ENCODE peak calls at places on chromosomes 11 and 22, in seven cellular contexts. V, O, N, Q, K, M and I are unnamed samples.

GRCh38 chr11:122695076-122695620 is 39.6 kb downstream of the UBASH3B start:
- DNase-seq in V (no peak), O (no peak), N (no peak), Q (no peak), K (no peak), M (no peak), I (no peak)

GRCh38 chr11:10325398-10326079 is 20.7 kb downstream of the ADM start:
- DNase-seq in V (no peak), O (no peak), N (no peak), Q (no peak), K (no peak), M (no peak), I (peak)

GRCh38 chr11:61717286-61718033 is 35.0 kb upstream of the MYRF start:
- DNase-seq in V (no peak), O (no peak), N (no peak), Q (no peak), K (no peak), M (no peak), I (no peak)

GRCh38 chr11:102226702-102227101 is 90.6 kb upstream of the BIRC3 start:
- DNase-seq in V (no peak), O (no peak), N (no peak), Q (no peak), K (no peak), M (no peak), I (peak)

GRCh38 chr11:73542175-73542574 is 55.7 kb downstream of the FAM168A start:
- DNase-seq in V (no peak), O (no peak), N (no peak), Q (no peak), K (no peak), M (no peak), I (peak)

GRCh38 chr22:48700180-48700565 is 1127.5 kb downstream of the BRD1 start:
- DNase-seq in V (no peak), O (no peak), N (peak), Q (no peak), K (no peak), M (no peak), I (no peak)

GRCh38 chr11:72589802-72590761 is 84.1 kb downstream of the PDE2A start:
- DNase-seq in V (no peak), O (peak), N (no peak), Q (no peak), K (no peak), M (peak), I (peak)

GRCh38 chr11:78044706-78045105 is 19.0 kb upstream of the THRSP start:
- DNase-seq in V (no peak), O (no peak), N (no peak), Q (no peak), K (no peak), M (no peak), I (no peak)

GRCh38 chr22:45155050-45155840 is 8.5 kb upstream of the NUP50 start:
- DNase-seq in V (no peak), O (no peak), N (no peak), Q (peak), K (no peak), M (no peak), I (peak)

GRCh38 chr11:61922539-61922938 is 5.2 kb upstream of the RAB3IL1 start:
- DNase-seq in V (peak), O (no peak), N (peak), Q (no peak), K (peak), M (peak), I (peak)

GRCh38 chr11:95419915-95420314 is 188.9 kb upstream of the SESN3 start:
- DNase-seq in V (no peak), O (no peak), N (no peak), Q (peak), K (no peak), M (no peak), I (peak)

GRCh38 chr22:25404556-25404922 is 159.9 kb upstream of the GRK3 start:
- DNase-seq in V (no peak), O (no peak), N (no peak), Q (no peak), K (no peak), M (peak), I (no peak)

GRCh38 chr11:38019072-38019775 is 1421.2 kb upstream of the RAG2 start:
- DNase-seq in V (no peak), O (no peak), N (no peak), Q (no peak), K (no peak), M (peak), I (no peak)

GRCh38 chr11:108852701-108853100 is 187.8 kb downstream of the DDX10 start:
- DNase-seq in V (no peak), O (no peak), N (no peak), Q (no peak), K (no peak), M (no peak), I (peak)

GRCh38 chr11:34492806-34493414 is 20.7 kb downstream of the ELF5 start:
- DNase-seq in V (peak), O (peak), N (no peak), Q (no peak), K (peak), M (peak), I (peak)

GRCh38 chr22:30868663-30869385 is 99.8 kb downstream of the MORC2 start:
- DNase-seq in V (no peak), O (no peak), N (peak), Q (no peak), K (no peak), M (peak), I (no peak)

GRCh38 chr11:86519064-86519911 is 144.6 kb downstream of the CCDC81 start:
- DNase-seq in V (no peak), O (peak), N (no peak), Q (peak), K (no peak), M (no peak), I (peak)

GRCh38 chr11:117010808-117011540 is 87.3 kb downstream of the SIK3 start:
- DNase-seq in V (no peak), O (no peak), N (no peak), Q (peak), K (no peak), M (no peak), I (peak)

GRCh38 chr11:74208507-74208906 is 37.4 kb downstream of the PPME1 start:
- DNase-seq in V (no peak), O (no peak), N (no peak), Q (no peak), K (no peak), M (no peak), I (no peak)

GRCh38 chr11:120125005-120125404 is 12.9 kb downstream of the TRIM29 start:
- DNase-seq in V (no peak), O (no peak), N (no peak), Q (no peak), K (no peak), M (no peak), I (no peak)

GRCh38 chr22:25969901-25970300 is 199.4 kb upstream of the SEZ6L start:
- DNase-seq in V (no peak), O (no peak), N (no peak), Q (no peak), K (no peak), M (no peak), I (no peak)

GRCh38 chr11:116224154-116224888 is 548.5 kb downstream of the BUD13 start:
- DNase-seq in V (peak), O (peak), N (no peak), Q (no peak), K (no peak), M (peak), I (peak)

GRCh38 chr11:12248330-12248729 is 129.0 kb upstream of the PARVA start:
- DNase-seq in V (peak), O (no peak), N (peak), Q (no peak), K (peak), M (peak), I (peak)

GRCh38 chr22:17751596-17751995 is 22.7 kb downstream of the BID start:
- DNase-seq in V (no peak), O (no peak), N (no peak), Q (no peak), K (no peak), M (no peak), I (no peak)

GRCh38 chr11:76148207-76148606 is 58.1 kb downstream of the WNT11 start:
- DNase-seq in V (no peak), O (no peak), N (no peak), Q (no peak), K (no peak), M (no peak), I (no peak)

GRCh38 chr11:45318516-45318915 is 32.4 kb upstream of the SYT13 start:
- DNase-seq in V (no peak), O (no peak), N (no peak), Q (no peak), K (peak), M (no peak), I (no peak)

GRCh38 chr11:66335531-66336233 is 552 bp downstream of the RIN1 start:
- DNase-seq in V (no peak), O (peak), N (peak), Q (no peak), K (no peak), M (peak), I (peak)

GRCh38 chr22:25555506-25556060 is 8.9 kb upstream of the GRK3 start:
- DNase-seq in V (no peak), O (no peak), N (no peak), Q (no peak), K (no peak), M (no peak), I (no peak)

GRCh38 chr22:43289976-43290663 is 53.1 kb downstream of the SCUBE1 start:
- DNase-seq in V (peak), O (no peak), N (peak), Q (no peak), K (no peak), M (peak), I (peak)

GRCh38 chr22:43820671-43821305 is 8.7 kb upstream of the EFCAB6 start:
- DNase-seq in V (no peak), O (no peak), N (no peak), Q (no peak), K (no peak), M (peak), I (no peak)

GRCh38 chr11:18563090-18563730 is 25.3 kb downstream of the UEVLD start:
- DNase-seq in V (no peak), O (no peak), N (no peak), Q (no peak), K (no peak), M (no peak), I (no peak)

GRCh38 chr22:37708580-37709444 is 12.0 kb downstream of the TRIOBP start:
- DNase-seq in V (no peak), O (no peak), N (no peak), Q (no peak), K (no peak), M (no peak), I (no peak)

GRCh38 chr11:9004310-9004945 is 627 bp upstream of the NRIP3 start:
- DNase-seq in V (no peak), O (peak), N (no peak), Q (no peak), K (no peak), M (peak), I (no peak)

GRCh38 chr22:49934891-49935557 is 16.6 kb downstream of the CRELD2 start:
- DNase-seq in V (peak), O (peak), N (peak), Q (no peak), K (no peak), M (peak), I (peak)

GRCh38 chr22:43098356-43098755 is 9.2 kb upstream of the TTLL1 start:
- DNase-seq in V (no peak), O (peak), N (no peak), Q (no peak), K (no peak), M (no peak), I (no peak)

GRCh38 chr22:25933158-25933788 is 191.3 kb downstream of the MYO18B start:
- DNase-seq in V (no peak), O (no peak), N (no peak), Q (no peak), K (no peak), M (no peak), I (no peak)

GRCh38 chr11:124829986-124830385 is 29.8 kb upstream of the MSANTD2 start:
- DNase-seq in V (no peak), O (no peak), N (no peak), Q (no peak), K (no peak), M (no peak), I (peak)

GRCh38 chr11:71285111-71285510 is 32.7 kb upstream of the SHANK2 start:
- DNase-seq in V (no peak), O (no peak), N (no peak), Q (no peak), K (no peak), M (no peak), I (no peak)

GRCh38 chr11:71283960-71284359 is 31.6 kb upstream of the SHANK2 start:
- DNase-seq in V (no peak), O (no peak), N (no peak), Q (no peak), K (no peak), M (no peak), I (no peak)

GRCh38 chr11:71284525-71285092 is 32.2 kb upstream of the SHANK2 start:
- DNase-seq in V (no peak), O (no peak), N (no peak), Q (no peak), K (no peak), M (no peak), I (no peak)

GRCh38 chr11:71282581-71283351 is 30.4 kb upstream of the SHANK2 start:
- DNase-seq in V (no peak), O (no peak), N (no peak), Q (no peak), K (peak), M (no peak), I (no peak)

DNA sequence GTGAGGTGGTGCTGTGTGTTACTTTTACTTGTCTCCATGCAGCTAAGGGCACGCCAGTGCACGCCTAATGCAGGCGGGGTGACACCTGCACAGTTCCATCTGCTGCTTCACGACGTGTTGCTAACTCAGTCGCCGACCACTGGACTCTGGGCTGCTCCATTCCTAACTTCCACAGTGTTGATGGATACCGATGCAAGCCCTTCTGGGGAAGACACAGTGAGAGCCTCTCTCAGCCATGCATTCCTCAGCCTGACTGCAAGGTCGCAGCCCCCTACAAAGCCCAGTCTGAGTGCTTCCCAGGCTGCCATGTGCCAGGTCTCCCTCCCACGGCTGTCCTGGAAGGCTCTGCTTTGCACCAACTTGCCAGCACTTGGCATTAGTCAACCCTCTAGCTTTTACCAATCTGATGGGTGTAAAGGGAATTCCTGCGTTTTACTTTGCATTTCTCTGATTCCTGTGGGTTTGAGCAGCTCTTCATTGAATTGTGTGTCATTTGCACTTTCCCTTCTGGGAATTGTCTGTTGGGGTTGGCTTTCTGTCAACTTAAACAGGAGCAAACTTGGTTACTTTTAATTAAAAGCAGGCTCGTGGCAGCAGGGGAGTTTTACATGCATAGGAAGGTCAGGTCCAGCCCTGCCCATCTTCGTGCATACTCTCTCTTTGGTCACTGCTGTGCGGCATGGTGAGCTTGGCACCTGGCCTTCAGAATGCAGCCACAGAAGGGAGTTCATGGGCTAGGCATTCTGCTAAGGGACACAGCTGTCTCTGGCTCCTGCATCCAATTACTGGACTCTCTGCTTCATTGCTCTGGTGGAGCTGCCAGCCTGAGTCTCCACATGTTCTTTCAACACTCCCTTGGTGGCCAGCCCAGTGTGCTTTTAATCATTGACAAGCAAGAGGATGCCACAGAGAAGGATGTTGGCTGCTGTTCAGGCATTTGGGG is 34.6 kb upstream of the SHANK2 start:
- DNase-seq in V (no peak), O (no peak), N (no peak), Q (peak), K (no peak), M (no peak), I (peak)
- H3K4me3 ChIP-seq in V (no peak), O (no peak), N (no peak), Q (no peak), K (no peak), M (no peak), I (peak)

GRCh38 chr11:704189-704798 is 1.7 kb upstream of the EPS8L2 start:
- DNase-seq in V (no peak), O (no peak), N (no peak), Q (no peak), K (no peak), M (peak), I (no peak)

GRCh38 chr11:706439-706956 is 467 bp downstream of the EPS8L2 start:
- DNase-seq in V (no peak), O (no peak), N (no peak), Q (no peak), K (no peak), M (no peak), I (peak)

GRCh38 chr11:706957-707816 is 1.2 kb downstream of the EPS8L2 start:
- DNase-seq in V (no peak), O (no peak), N (no peak), Q (no peak), K (no peak), M (peak), I (peak)

GRCh38 chr11:704799-705645 is 1.0 kb upstream of the EPS8L2 start:
- DNase-seq in V (no peak), O (no peak), N (no peak), Q (no peak), K (no peak), M (peak), I (no peak)

DNA sequence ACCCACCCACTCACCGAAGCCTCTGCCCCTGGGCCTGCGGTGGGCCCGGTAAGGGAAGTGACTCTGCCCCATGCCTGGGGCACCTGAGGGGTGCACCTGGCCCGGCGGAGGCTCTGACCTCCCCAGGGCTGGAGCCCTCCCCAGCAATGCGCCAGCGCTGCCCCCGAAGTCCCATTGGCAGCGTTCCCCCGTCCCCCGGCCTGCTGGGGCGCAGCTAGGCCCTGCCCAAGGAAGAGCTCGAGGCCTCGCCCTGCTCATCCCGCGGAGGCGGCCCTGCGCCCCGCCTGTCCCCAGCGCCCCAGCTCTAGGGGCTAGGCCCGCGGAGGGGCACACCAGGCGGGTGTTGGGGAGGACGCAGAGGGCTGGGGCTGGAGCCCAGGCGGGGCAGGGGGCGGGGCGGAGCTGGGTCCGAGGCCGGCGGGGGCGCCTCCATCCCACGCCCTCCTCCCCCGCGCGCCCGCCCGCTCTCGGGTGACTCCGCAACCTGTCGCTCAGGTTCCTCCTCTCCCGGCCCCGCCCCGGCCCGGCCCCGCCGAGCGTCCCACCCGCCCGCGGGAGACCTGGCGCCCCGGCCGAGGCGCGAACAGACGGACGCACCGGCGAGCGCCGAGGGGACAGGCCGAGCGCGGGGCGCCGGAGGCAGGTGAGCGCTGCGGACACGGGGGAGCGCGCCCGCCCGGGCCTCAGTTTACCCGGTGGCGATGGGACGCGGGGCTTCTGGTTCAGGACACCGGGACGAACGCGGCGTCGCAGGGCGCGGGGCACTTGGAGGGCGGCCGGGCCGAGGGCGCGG is at the start of gene EPS8L2:
- DNase-seq in V (no peak), O (no peak), N (no peak), Q (no peak), K (no peak), M (peak), I (no peak)
- H3K4me3 ChIP-seq in V (peak), O (peak), N (peak), Q (peak), K (peak), M (peak), I (peak)

GRCh38 chr11:126999366-126999765 is 1.2 kb downstream of the KIRREL3 start:
- DNase-seq in V (no peak), O (no peak), N (no peak), Q (no peak), K (no peak), M (no peak), I (no peak)
- H3K4me3 ChIP-seq in V (no peak), O (no peak), N (no peak), Q (peak), K (peak), M (no peak), I (no peak)

DNA sequence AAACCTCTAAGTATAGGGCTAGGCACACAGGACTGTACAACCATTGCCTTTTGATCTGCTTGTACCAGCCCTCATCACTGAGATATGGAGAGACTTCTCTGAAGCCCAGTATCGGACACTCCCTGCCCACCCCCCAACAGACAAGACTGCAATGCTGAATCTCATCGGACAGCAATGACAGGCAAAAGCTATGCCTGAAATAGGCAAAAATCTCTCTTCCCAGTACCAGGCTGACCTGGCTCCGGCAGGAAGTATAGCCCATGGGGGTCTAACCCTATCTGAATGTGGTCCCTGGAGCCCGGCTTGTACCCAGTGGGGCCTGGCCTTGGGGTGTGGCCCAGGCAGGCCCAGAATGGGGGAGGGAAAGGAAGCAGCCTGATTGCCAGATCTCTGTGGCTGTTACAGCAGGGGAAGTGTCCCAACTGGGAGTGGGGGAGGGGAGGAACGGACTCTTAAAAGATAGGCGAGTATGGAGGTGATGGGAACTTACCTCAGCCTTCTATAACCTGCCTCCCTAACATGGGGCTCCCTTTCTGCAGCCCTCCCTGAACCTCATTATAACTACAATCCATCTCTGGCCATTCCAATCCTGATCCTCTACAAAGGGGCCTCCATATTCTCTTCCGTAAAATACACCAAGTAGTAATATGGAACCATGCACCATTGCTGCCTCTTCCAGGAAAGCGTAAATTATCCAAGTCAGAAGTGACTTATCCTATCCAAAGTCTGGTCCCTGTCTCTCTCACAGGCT is 6.2 kb downstream of the RHOG start:
- DNase-seq in V (peak), O (no peak), N (peak), Q (no peak), K (peak), M (peak), I (no peak)
- H3K4me3 ChIP-seq in V (no peak), O (no peak), N (peak), Q (no peak), K (no peak), M (no peak), I (no peak)